ENCODE peak calls at places on chromosome 9, in eight cellular contexts. D is transverse colon, I is breast epithelium, X is heart left ventricle, Z is stomach, M is A549, L is suprapubic skin, E is right lobe of liver. T is an unnamed sample.

GRCh38 chr9:115135786-115136185 is 17.8 kb upstream of the TNC start:
- DNase-seq in L (no peak), Z (no peak), D (no peak), I (no peak), X (no peak), M (no peak), E (no peak), T (no peak)

GRCh38 chr9:91376239-91376638 is 14.5 kb upstream of the AUH start:
- DNase-seq in E (no peak), M (no peak), X (no peak), D (no peak), I (no peak), L (no peak), Z (no peak), T (no peak)

GRCh38 chr9:38685535-38685934 is 34.4 kb downstream of the FAM240B start:
- DNase-seq in D (no peak), I (no peak), X (no peak), M (no peak), E (no peak), L (no peak), Z (no peak), T (no peak)

GRCh38 chr9:96232539-96233241 is 69.3 kb downstream of the HSD17B3 start:
- DNase-seq in M (peak; percentile 69), I (no peak), L (no peak), X (peak; percentile 57), Z (no peak), E (peak; percentile 48), D (peak; percentile 35), T (peak; percentile 47)

GRCh38 chr9:127517620-127518019 is 66.3 kb downstream of the LRSAM1 start:
- DNase-seq in M (no peak), Z (no peak), I (no peak), E (no peak), L (no peak), D (no peak), X (no peak), T (no peak)

GRCh38 chr9:77848897-77849296 is 182.7 kb downstream of the GNAQ start:
- DNase-seq in I (peak; percentile 85), X (no peak), M (peak; percentile 47), D (peak; percentile 36), Z (no peak), E (no peak), L (peak; percentile 86), T (peak; percentile 71)

GRCh38 chr9:82511626-82512025 is 523.1 kb downstream of the SPATA31D1 start:
- DNase-seq in X (no peak), E (no peak), M (no peak), I (no peak), L (no peak), D (no peak), Z (no peak), T (no peak)

GRCh38 chr9:91060520-91061343 is 259.1 kb downstream of the SYK start:
- DNase-seq in D (peak; percentile 28), Z (peak; percentile 55), I (peak; percentile 40), M (peak; percentile 80), E (no peak), L (no peak), X (no peak), T (peak; percentile 74)

GRCh38 chr9:115198018-115198417 is 80.1 kb upstream of the TNC start:
- DNase-seq in D (peak; percentile 38), M (no peak), E (no peak), X (peak; percentile 29), Z (no peak), L (no peak), I (no peak), T (no peak)

GRCh38 chr9:8278048-8278447 is 478.5 kb upstream of the DMAC1 start:
- DNase-seq in L (no peak), X (no peak), Z (no peak), I (no peak), M (no peak), E (no peak), D (no peak), T (no peak)

GRCh38 chr9:104907278-104907951 is 20.5 kb downstream of the ABCA1 start:
- DNase-seq in Z (no peak), I (no peak), X (peak; percentile 31), E (peak; percentile 65), D (no peak), M (no peak), L (no peak), T (no peak)

GRCh38 chr9:18721267-18722079 is 247.5 kb downstream of the ADAMTSL1 start:
- DNase-seq in E (no peak), M (no peak), L (no peak), X (no peak), Z (no peak), D (no peak), I (no peak), T (peak; percentile 97)

GRCh38 chr9:102295188-102295587 is 556.7 kb upstream of the GRIN3A start:
- DNase-seq in L (no peak), M (no peak), Z (no peak), E (no peak), X (no peak), D (no peak), I (no peak), T (no peak)

GRCh38 chr9:86669442-86669841 is 277.9 kb downstream of the GAS1 start:
- DNase-seq in E (no peak), D (no peak), L (no peak), M (no peak), Z (no peak), I (no peak), X (no peak), T (no peak)

GRCh38 chr9:82957526-82958379 is 105.2 kb downstream of the RASEF start:
- DNase-seq in L (no peak), Z (no peak), X (no peak), I (no peak), M (no peak), E (no peak), D (no peak), T (peak; percentile 29)

GRCh38 chr9:10479172-10479571 is 133.6 kb downstream of the PTPRD start:
- DNase-seq in Z (no peak), D (no peak), X (no peak), M (no peak), I (no peak), L (no peak), E (no peak), T (no peak)
- H3K9me3 ChIP-seq in Z (peaks cover 4% of the 10 kb centered on the region), D (peaks cover 3% of the 10 kb centered on the region), X (peaks cover 21% of the 10 kb centered on the region), M (no peaks in the 10 kb centered on the region), I (peaks cover 14% of the 10 kb centered on the region), L (no peaks in the 10 kb centered on the region), E (no peaks in the 10 kb centered on the region), T (no peaks in the 10 kb centered on the region)

GRCh38 chr9:131635285-131635684 is 90.0 kb downstream of the PRRT1B start:
- DNase-seq in I (peak; percentile 87), D (peak; percentile 90), M (peak; percentile 90), L (peak; percentile 93), E (peak; percentile 87), Z (peak; percentile 81), X (peak; percentile 84), T (peak; percentile 95)
- TF ChIP-seq POLR2A in I (no peak), D (peak; percentile 64), M (no peak), L (no peak), E (no peak), Z (no peak), X (peak; percentile 42), T (no peak)

GRCh38 chr9:113896713-113897112 is 20.6 kb downstream of the ZNF618 start:
- DNase-seq in X (no peak), L (no peak), I (no peak), D (no peak), M (no peak), E (no peak), Z (no peak), T (no peak)

GRCh38 chr9:113890693-113891092 is 14.6 kb downstream of the ZNF618 start:
- DNase-seq in L (no peak), Z (no peak), M (no peak), D (no peak), X (no peak), E (no peak), I (no peak), T (no peak)

GRCh38 chr9:113895526-113895925 is 19.4 kb downstream of the ZNF618 start:
- DNase-seq in X (no peak), Z (no peak), E (no peak), M (no peak), I (no peak), L (no peak), D (no peak), T (no peak)

GRCh38 chr9:113892861-113893491 is 16.9 kb downstream of the ZNF618 start:
- DNase-seq in D (no peak), L (no peak), E (no peak), M (no peak), I (no peak), Z (no peak), X (no peak), T (no peak)

GRCh38 chr9:113894166-113894565 is 18.1 kb downstream of the ZNF618 start:
- DNase-seq in M (no peak), Z (no peak), L (no peak), I (no peak), D (no peak), X (no peak), E (no peak), T (no peak)
- H3K9me3 ChIP-seq in M (peaks cover 17% of the 10 kb centered on the region), Z (no peaks in the 10 kb centered on the region), L (no peaks in the 10 kb centered on the region), I (no peaks in the 10 kb centered on the region), D (peaks cover 8% of the 10 kb centered on the region), X (peaks cover 26% of the 10 kb centered on the region), E (no peaks in the 10 kb centered on the region), T (no peaks in the 10 kb centered on the region)

GRCh38 chr9:3526903-3527652 is 1.3 kb upstream of the RFX3 start:
- DNase-seq in D (peak; percentile 75), M (peak; percentile 27), L (no peak), E (no peak), I (peak; percentile 24), Z (no peak), X (no peak), T (peak; percentile 12)

GRCh38 chr9:3527653-3527960 is 1.8 kb upstream of the RFX3 start:
- DNase-seq in D (no peak), M (no peak), L (no peak), E (no peak), I (no peak), X (no peak), Z (no peak), T (no peak)

GRCh38 chr9:3526166-3526902 is 533 bp upstream of the RFX3 start:
- DNase-seq in D (peak; percentile 90), E (peak; percentile 89), M (peak; percentile 56), L (peak; percentile 93), X (peak; percentile 92), Z (peak; percentile 90), I (peak; percentile 79), T (peak; percentile 86)

GRCh38 chr9:3525836-3526165 is at the start of gene RFX3:
- DNase-seq in M (peak; percentile 69), X (peak; percentile 93), D (peak; percentile 91), I (peak; percentile 83), L (peak; percentile 93), E (peak; percentile 93), Z (peak; percentile 90), T (peak; percentile 88)

GRCh38 chr9:3528466-3528865 is 2.7 kb upstream of the RFX3 start:
- DNase-seq in L (no peak), I (no peak), E (no peak), X (no peak), Z (no peak), D (no peak), M (no peak), T (no peak)
- TF ChIP-seq POLR2A in L (no peak), I (no peak), E (no peak), X (no peak), Z (no peak), D (no peak), M (no peak), T (no peak)